ENCODE peak calls at places on chromosomes 7 and 10, in ten cellular contexts. H is WTC11; W is stimulated activated CD4-positive, alpha-beta T cell treated with anti-CD3 and anti-CD28 coated beads, Interleukin-1b, Interleukin-23, amount 100 ng/mL, for 1 hour; Y is HFFc6; R is tibial artery; T is activated CD4-positive, alpha-beta T cell treated with anti-CD3 and anti-CD28 coated beads, Interleukin-2, amount 50 U/mL, for 24 hours; V is GM12865; G is AG09309; M is Right ventricle myocardium inferior; E is NCI-H460. C is an unnamed sample.

GRCh38 chr10:97494863-97495506 is 3.2 kb downstream of the MMS19 start:
- DNase-seq in W (no peak), R (no peak), T (no peak), M (no peak), G (no peak), Y (no peak), V (no peak), E (no peak), H (peak), C (no peak)

GRCh38 chr7:73999664-74000420 is 28.1 kb upstream of the ELN start:
- DNase-seq in V (no peak), M (no peak), H (no peak), Y (peak), G (peak), W (no peak), T (no peak), E (no peak), R (peak), C (peak)

GRCh38 chr7:158057446-158057845 is 530.2 kb downstream of the PTPRN2 start:
- DNase-seq in T (no peak), H (no peak), W (no peak), M (no peak), R (peak), E (no peak), G (no peak), V (no peak), Y (no peak), C (no peak)

GRCh38 chr10:112517381-112517976 is 70.5 kb downstream of the VTI1A start:
- DNase-seq in W (no peak), M (no peak), T (no peak), V (no peak), Y (no peak), G (no peak), R (no peak), H (no peak), E (no peak), C (no peak)

GRCh38 chr10:4623757-4624420 is 202.1 kb upstream of the AKR1E2 start:
- DNase-seq in V (no peak), M (no peak), T (no peak), G (no peak), E (no peak), W (no peak), R (no peak), H (no peak), Y (no peak), C (no peak)

GRCh38 chr7:76071316-76072242 is 23.7 kb downstream of the MDH2 start:
- DNase-seq in G (no peak), W (no peak), Y (no peak), T (no peak), E (no peak), M (no peak), H (peak), R (no peak), V (no peak), C (no peak)

GRCh38 chr10:125190961-125191360 is 30.6 kb upstream of the CTBP2 start:
- DNase-seq in Y (no peak), R (no peak), H (no peak), M (no peak), T (no peak), W (no peak), V (no peak), E (no peak), G (no peak), C (no peak)

GRCh38 chr10:34993782-34994181 is 96.4 kb downstream of the CUL2 start:
- DNase-seq in W (no peak), R (no peak), Y (no peak), E (no peak), G (no peak), V (no peak), H (no peak), M (no peak), T (no peak), C (no peak)

GRCh38 chr7:36682102-36682501 is 42.2 kb downstream of the AOAH start:
- DNase-seq in R (no peak), T (no peak), M (no peak), W (no peak), V (no peak), G (no peak), E (no peak), H (no peak), Y (no peak), C (no peak)

GRCh38 chr7:144997516-144997915 is 161.7 kb upstream of the TPK1 start:
- DNase-seq in Y (no peak), E (no peak), H (no peak), M (no peak), T (no peak), W (no peak), V (no peak), G (no peak), R (no peak), C (no peak)

GRCh38 chr10:105328441-105328840 is 687.4 kb downstream of the SORCS3 start:
- DNase-seq in G (no peak), E (no peak), W (no peak), Y (no peak), V (no peak), R (no peak), H (no peak), M (no peak), T (no peak), C (no peak)

GRCh38 chr7:143884978-143885559 is 16.9 kb downstream of the TCAF1 start:
- DNase-seq in T (no peak), H (peak), M (peak), W (no peak), Y (peak), E (no peak), R (no peak), V (peak), G (no peak), C (no peak)

GRCh38 chr7:235576-236395 is 43.4 kb downstream of the FAM20C start:
- DNase-seq in W (no peak), T (no peak), R (peak), M (no peak), H (no peak), E (no peak), Y (no peak), V (no peak), G (no peak), C (no peak)

GRCh38 chr7:27152816-27153486 is 568 bp upstream of the HOXA3 start:
- DNase-seq in W (no peak), V (no peak), Y (no peak), M (peak), T (no peak), G (no peak), H (no peak), R (no peak), E (no peak), C (no peak)

GRCh38 chr10:34815174-34816066 is at the start of gene PARD3:
- DNase-seq in E (peak), V (peak), W (no peak), M (peak), G (no peak), Y (peak), R (peak), H (peak), T (no peak), C (no peak)

GRCh38 chr10:451021-451471 is 238.4 kb downstream of the DIP2C start:
- DNase-seq in G (no peak), W (no peak), Y (no peak), T (peak), E (no peak), H (no peak), R (no peak), M (no peak), V (peak), C (no peak)

GRCh38 chr10:17981766-17982380 is 30.2 kb downstream of the SLC39A12 start:
- DNase-seq in G (peak), W (no peak), V (no peak), M (no peak), T (no peak), H (no peak), E (peak), R (no peak), Y (peak), C (peak)

GRCh38 chr7:137983308-137984008 is 18.4 kb downstream of the CREB3L2 start:
- DNase-seq in H (no peak), Y (no peak), T (no peak), M (no peak), E (no peak), G (no peak), R (peak), V (no peak), W (no peak), C (no peak)

GRCh38 chr10:80529604-80530003 is 8.1 kb upstream of the SH2D4B start:
- DNase-seq in Y (no peak), R (no peak), M (no peak), E (no peak), G (no peak), W (no peak), H (no peak), V (no peak), T (no peak), C (no peak)

GRCh38 chr7:133871757-133872156 is 255.4 kb upstream of the LRGUK start:
- DNase-seq in V (no peak), M (no peak), W (no peak), E (no peak), H (no peak), R (no peak), T (no peak), Y (no peak), G (no peak), C (no peak)

GRCh38 chr10:109429956-109430760 is 493.2 kb downstream of the XPNPEP1 start:
- DNase-seq in Y (peak), H (no peak), T (no peak), V (no peak), E (no peak), W (no peak), R (peak), M (no peak), G (no peak), C (peak)

GRCh38 chr10:132339276-132339675 is 7.3 kb downstream of the LRRC27 start:
- DNase-seq in Y (no peak), V (no peak), H (no peak), E (no peak), W (no peak), G (no peak), R (peak), T (no peak), M (no peak), C (no peak)

GRCh38 chr10:125811251-125811650 is 11.8 kb downstream of the UROS start:
- DNase-seq in M (no peak), G (peak), R (no peak), E (no peak), H (no peak), T (no peak), W (no peak), V (no peak), Y (peak), C (no peak)